ENCODE peak calls at places on chromosomes 4 and X, in seven cellular contexts. Z is fibroblast of pulmonary artery; K is brain pericyte; C is hippocampal formation; P is activated CD4-positive, alpha-beta T cell treated with anti-CD3 and anti-CD28 coated beads, Interleukin-2, amount 50 U/mL, for 48 hours; N is astrocyte of the spinal cord; B is activated T-cell treated with anti-CD3 and anti-CD28 coated beads, Interleukin-2, amount 50 U/mL, for 72 hours. T is an unnamed sample.

GRCh38 chrX:79630033-79631009 is 263.2 kb upstream of the ITM2A start:
- DNase-seq in Z (no peak), K (no peak), C (no peak), P (no peak), N (no peak), B (no peak), T (no peak)

GRCh38 chr4:7426525-7427171 is 8.1 kb downstream of the PSAPL1 start:
- DNase-seq in Z (no peak), K (no peak), C (no peak), P (no peak), N (no peak), B (no peak), T (no peak)

GRCh38 chrX:12825801-12826200 is 34.6 kb downstream of the PRPS2 start:
- DNase-seq in Z (peak), K (no peak), C (no peak), P (no peak), N (peak), B (no peak), T (peak)

GRCh38 chr4:123640271-123640670 is 243.7 kb downstream of the SPRY1 start:
- DNase-seq in Z (peak), K (no peak), C (no peak), P (no peak), N (no peak), B (no peak), T (peak)

GRCh38 chr4:82713856-82714255 is 84.7 kb downstream of the SCD5 start:
- DNase-seq in Z (no peak), K (no peak), C (no peak), P (no peak), N (no peak), B (no peak), T (peak)

GRCh38 chr4:88613417-88613875 is 21.2 kb downstream of the HERC3 start:
- DNase-seq in Z (peak), K (no peak), C (no peak), P (no peak), N (peak), B (peak), T (no peak)

GRCh38 chr4:143391261-143391660 is 54.6 kb downstream of the GAB1 start:
- DNase-seq in Z (no peak), K (no peak), C (no peak), P (no peak), N (no peak), B (no peak), T (no peak)

GRCh38 chr4:1945492-1945891 is 63.3 kb downstream of the NELFA start:
- DNase-seq in Z (no peak), K (no peak), C (no peak), P (no peak), N (no peak), B (no peak), T (no peak)

GRCh38 chrX:1481636-1482529 is 29.2 kb upstream of the ASMTL start:
- DNase-seq in Z (peak), K (peak), C (no peak), P (peak), N (peak), B (peak), T (peak)

GRCh38 chr4:70518716-70519115 is 347 bp downstream of the AMTN start:
- DNase-seq in Z (no peak), K (no peak), C (no peak), P (no peak), N (no peak), B (no peak), T (peak)

GRCh38 chrX:29299689-29300088 is 712.4 kb downstream of the IL1RAPL1 start:
- DNase-seq in Z (peak), K (no peak), C (no peak), P (no peak), N (no peak), B (no peak), T (peak)

GRCh38 chr4:52711834-52712171 is 39.4 kb downstream of the ERVMER34-1 start:
- DNase-seq in Z (no peak), K (no peak), C (no peak), P (no peak), N (no peak), B (no peak), T (no peak)

GRCh38 chr4:82901129-82901718 is 689 bp downstream of the THAP9 start:
- DNase-seq in Z (no peak), K (no peak), C (no peak), P (no peak), N (no peak), B (no peak), T (no peak)

GRCh38 chr4:102429553-102429952 is 71.6 kb upstream of the NFKB1 start:
- DNase-seq in Z (peak), K (no peak), C (no peak), P (no peak), N (peak), B (no peak), T (peak)

GRCh38 chr4:25211721-25212120 is 22.1 kb upstream of the PI4K2B start:
- DNase-seq in Z (no peak), K (no peak), C (no peak), P (no peak), N (no peak), B (no peak), T (no peak)

GRCh38 chrX:103919336-103919682 is 43.1 kb upstream of the TMSB15B start:
- DNase-seq in Z (peak), K (no peak), C (no peak), P (no peak), N (peak), B (peak), T (peak)

GRCh38 chr4:20393486-20394100 is 141.9 kb downstream of the SLIT2 start:
- DNase-seq in Z (no peak), K (no peak), C (no peak), P (no peak), N (peak), B (no peak), T (peak)

GRCh38 chr4:10135252-10135651 is 18.7 kb upstream of the WDR1 start:
- DNase-seq in Z (no peak), K (no peak), C (no peak), P (no peak), N (no peak), B (no peak), T (no peak)

GRCh38 chrX:152343306-152343705 is 107.8 kb downstream of the GABRA3 start:
- DNase-seq in Z (no peak), K (no peak), C (no peak), P (no peak), N (no peak), B (no peak), T (no peak)

GRCh38 chrX:155055494-155055893 is 15.4 kb downstream of the CMC4 start:
- DNase-seq in Z (no peak), K (no peak), C (no peak), P (no peak), N (no peak), B (no peak), T (no peak)

GRCh38 chrX:10231461-10231860 is 74.7 kb downstream of the CLCN4 start:
- DNase-seq in Z (no peak), K (no peak), C (no peak), P (no peak), N (no peak), B (no peak), T (no peak)

GRCh38 chr4:25926473-25926872 is 12.5 kb downstream of the SMIM20 start:
- DNase-seq in Z (no peak), K (no peak), C (no peak), P (peak), N (no peak), B (no peak), T (no peak)

GRCh38 chr4:80078361-80079092 is 5.5 kb upstream of the ANTXR2 start:
- DNase-seq in Z (no peak), K (no peak), C (no peak), P (no peak), N (no peak), B (no peak), T (no peak)

GRCh38 chr4:39892988-39893692 is 84.6 kb downstream of the PDS5A start:
- DNase-seq in Z (no peak), K (no peak), C (no peak), P (no peak), N (no peak), B (no peak), T (no peak)

GRCh38 chrX:154436290-154436596 is 711 bp upstream of the GDI1 start:
- DNase-seq in Z (no peak), K (no peak), C (no peak), P (no peak), N (no peak), B (no peak), T (no peak)

GRCh38 chr4:71974681-71975080 is 57.1 kb upstream of the NPFFR2 start:
- DNase-seq in Z (peak), K (no peak), C (no peak), P (no peak), N (peak), B (no peak), T (peak)

GRCh38 chr4:161714022-161714751 is 449.6 kb downstream of the FSTL5 start:
- DNase-seq in Z (peak), K (peak), C (no peak), P (no peak), N (peak), B (no peak), T (peak)

GRCh38 chr4:82746705-82747567 is 51.7 kb downstream of the SCD5 start:
- DNase-seq in Z (no peak), K (no peak), C (no peak), P (no peak), N (no peak), B (no peak), T (no peak)

T was measured in iris pigment epithelial cell.